ENCODE peak calls at places on chromosomes 1 and 21, in four cellular contexts. D is naive thymus-derived CD4-positive, alpha-beta T cell; Q is effector CD8-positive, alpha-beta T cell; P is ELR. Y is an unnamed sample.

GRCh38 chr21:29939859-29940245 is at the start of gene GRIK1:
- DNase-seq in D (no peak), Q (no peak), P (no peak), Y (no peak)

GRCh38 chr1:146036990-146037646 is 15.6 kb upstream of the HJV start:
- DNase-seq in D (peak; percentile 83), Q (peak; percentile 57), P (peak; percentile 92), Y (peak; percentile 35)

GRCh38 chr21:18801468-18801867 is 397.9 kb upstream of the TMPRSS15 start:
- DNase-seq in D (no peak), Q (no peak), P (no peak), Y (no peak)

GRCh38 chr1:91099746-91100621 is 78.1 kb upstream of the ZNF644 start:
- DNase-seq in D (no peak), Q (no peak), P (peak; percentile 30), Y (peak; percentile 17)

GRCh38 chr1:77506771-77507170 is 175.7 kb downstream of the ZZZ3 start:
- DNase-seq in D (no peak), Q (no peak), P (no peak), Y (no peak)

GRCh38 chr1:37392051-37392450 is 82.3 kb upstream of the ZC3H12A start:
- DNase-seq in D (no peak), Q (no peak), P (no peak), Y (no peak)

GRCh38 chr1:217747156-217747769 is 116.1 kb downstream of the SPATA17 start:
- DNase-seq in D (no peak), Q (no peak), P (peak; percentile 58), Y (peak; percentile 13)

GRCh38 chr1:19967808-19968207 is 11.6 kb downstream of the PLA2G2A start:
- DNase-seq in D (no peak), Q (no peak), P (no peak), Y (no peak)

GRCh38 chr1:233439721-233440120 is 112.2 kb downstream of the MAP3K21 start:
- DNase-seq in D (no peak), Q (no peak), P (no peak), Y (no peak)

GRCh38 chr1:51535006-51535592 is 16.0 kb upstream of the EPS15 start:
- DNase-seq in D (peak; percentile 20), Q (no peak), P (peak; percentile 71), Y (no peak)

GRCh38 chr1:182703539-182703938 is 19.2 kb upstream of the RGS8 start:
- DNase-seq in D (no peak), Q (no peak), P (no peak), Y (no peak)

GRCh38 chr1:189619682-189620332 is 857.9 kb downstream of the BRINP3 start:
- DNase-seq in D (no peak), Q (no peak), P (peak; percentile 98), Y (no peak)

GRCh38 chr21:46082638-46083270 is 15.2 kb upstream of the COL6A2 start:
- DNase-seq in D (no peak), Q (no peak), P (no peak), Y (no peak)

GRCh38 chr1:150259758-150260669 is 2.4 kb downstream of the CA14 start:
- DNase-seq in D (no peak), Q (no peak), P (peak; percentile 23), Y (no peak)

GRCh38 chr21:45070970-45071369 is 3.4 kb upstream of the ADARB1 start:
- DNase-seq in D (no peak), Q (no peak), P (no peak), Y (no peak)

GRCh38 chr1:219476716-219477115 is 136.2 kb downstream of the ZC3H11B start:
- DNase-seq in D (no peak), Q (no peak), P (no peak), Y (no peak)

GRCh38 chr1:218917646-218918045 is 256.0 kb upstream of the LYPLAL1 start:
- DNase-seq in D (no peak), Q (no peak), P (no peak), Y (no peak)

GRCh38 chr21:39182484-39183271 is 573 bp downstream of the PSMG1 start:
- DNase-seq in D (no peak), Q (peak; percentile 22), P (peak; percentile 44), Y (no peak)

GRCh38 chr1:89104147-89104546 is 21.8 kb downstream of the GBP2 start:
- DNase-seq in D (no peak), Q (no peak), P (no peak), Y (no peak)